ENCODE peak calls at places on chromosomes 13 and 19, in six cellular contexts. L, I, D, A, Y and N are unnamed samples.

GRCh38 chr19:16594681-16595091 is 22.5 kb upstream of the SLC35E1 start:
- DNase-seq in L (no peak), Y (no peak), I (no peak), D (no peak), A (no peak), N (no peak)

GRCh38 chr13:110471156-110471832 is 90.2 kb downstream of the RAB20 start:
- DNase-seq in Y (no peak), A (no peak), I (no peak), D (no peak), L (no peak), N (no peak)

GRCh38 chr13:113630804-113631203 is 27.2 kb downstream of the ATP4B start:
- DNase-seq in A (no peak), L (no peak), Y (no peak), I (no peak), D (no peak), N (no peak)

GRCh38 chr19:3154957-3155736 is 19.3 kb downstream of the GNA15 start:
- DNase-seq in D (peak; percentile 67), A (peak; percentile 100), L (peak; percentile 59), Y (peak; percentile 68), I (no peak), N (peak; percentile 94)

GRCh38 chr13:111371720-111372119 is 51.3 kb downstream of the TEX29 start:
- DNase-seq in L (no peak), A (no peak), D (no peak), Y (no peak), I (no peak), N (peak; percentile 46)

GRCh38 chr19:1478934-1479707 is at the start of gene C19orf25:
- DNase-seq in L (peak; percentile 93), D (peak; percentile 91), A (peak; percentile 93), Y (peak; percentile 77), I (peak; percentile 97), N (peak; percentile 94)

GRCh38 chr13:27113436-27113835 is 58.2 kb downstream of the USP12 start:
- DNase-seq in I (no peak), D (no peak), L (no peak), A (no peak), Y (no peak), N (no peak)

GRCh38 chr13:19791953-19792537 is 9.3 kb upstream of the PSPC1 start:
- DNase-seq in Y (no peak), L (no peak), D (no peak), A (no peak), I (no peak), N (no peak)

GRCh38 chr13:57739089-57739488 is 107.5 kb downstream of the PCDH17 start:
- DNase-seq in L (no peak), D (no peak), Y (no peak), I (no peak), A (no peak), N (no peak)

GRCh38 chr13:99320693-99321481 is 13.7 kb upstream of the GPR183 start:
- DNase-seq in L (no peak), I (no peak), A (peak; percentile 81), Y (no peak), D (no peak), N (no peak)

GRCh38 chr13:24106429-24106828 is 54.1 kb upstream of the SPATA13 start:
- DNase-seq in A (no peak), I (no peak), D (no peak), Y (no peak), L (peak; percentile 71), N (no peak)

GRCh38 chr19:51749979-51750378 is 1.7 kb downstream of the FPR1 start:
- DNase-seq in I (no peak), Y (no peak), D (no peak), A (no peak), L (no peak), N (no peak)

GRCh38 chr19:50906217-50906616 is 5.0 kb downstream of the KLK4 start:
- DNase-seq in L (peak; percentile 33), D (peak; percentile 35), Y (no peak), A (peak; percentile 6), I (no peak), N (no peak)

GRCh38 chr13:30353601-30354000 is 46.2 kb upstream of the KATNAL1 start:
- DNase-seq in I (no peak), A (no peak), D (no peak), Y (no peak), L (no peak), N (no peak)

GRCh38 chr19:48994035-48994386 is 324 bp downstream of the RUVBL2 start:
- DNase-seq in I (no peak), D (no peak), L (no peak), A (no peak), Y (no peak), N (no peak)

GRCh38 chr19:4199699-4200293 is 17.3 kb downstream of the ANKRD24 start:
- DNase-seq in L (no peak), D (no peak), Y (no peak), A (no peak), I (no peak), N (no peak)

GRCh38 chr13:57653229-57653994 is 21.9 kb downstream of the PCDH17 start:
- DNase-seq in Y (no peak), D (no peak), I (no peak), A (no peak), L (no peak), N (no peak)

GRCh38 chr19:47187023-47187655 is 43.9 kb downstream of the BBC3 start:
- DNase-seq in Y (no peak), I (no peak), A (no peak), L (no peak), D (no peak), N (no peak)

GRCh38 chr19:6412111-6412999 is 12.3 kb downstream of the KHSRP start:
- DNase-seq in A (peak; percentile 11), D (peak; percentile 51), Y (no peak), L (peak; percentile 56), I (no peak), N (no peak)

GRCh38 chr13:47277774-47278173 is 380.9 kb upstream of the HTR2A start:
- DNase-seq in Y (no peak), L (no peak), A (no peak), I (no peak), D (no peak), N (no peak)